ENCODE peak calls at places on chromosome 22, in ten cellular contexts. H, I, J, Y, Q, V, E, P, X and R are unnamed samples.

GRCh38 chr22:28402539-28402938 is 277.1 kb downstream of the TTC28 start:
- DNase-seq in H (no peak), I (no peak), J (no peak), Y (no peak), Q (no peak), V (no peak), E (no peak), P (no peak), X (no peak), R (no peak)

GRCh38 chr22:19608114-19608494 is 83.9 kb upstream of the CLDN5 start:
- DNase-seq in H (no peak), I (no peak), J (no peak), Y (no peak), Q (no peak), V (no peak), E (no peak), P (no peak), X (no peak), R (no peak)

GRCh38 chr22:19855504-19856409 is 1.1 kb upstream of the GNB1L start:
- DNase-seq in H (peak; percentile 56), I (peak; percentile 70), J (peak; percentile 74), Y (no peak), Q (peak; percentile 73), V (peak; percentile 35), E (peak; percentile 85), P (peak; percentile 58), X (peak; percentile 54), R (peak; percentile 55)

GRCh38 chr22:45059296-45059695 is 49.5 kb upstream of the PHF21B start:
- DNase-seq in H (no peak), I (no peak), J (no peak), Y (no peak), Q (no peak), V (no peak), E (no peak), P (no peak), X (no peak), R (no peak)

GRCh38 chr22:20128902-20129746 is 2.5 kb upstream of the ZDHHC8 start:
- DNase-seq in H (peak; percentile 37), I (no peak), J (no peak), Y (no peak), Q (peak; percentile 55), V (no peak), E (peak; percentile 86), P (peak; percentile 75), X (no peak), R (no peak)

GRCh38 chr22:28229566-28230483 is 310.8 kb upstream of the PITPNB start:
- DNase-seq in H (no peak), I (no peak), J (no peak), Y (no peak), Q (no peak), V (no peak), E (no peak), P (no peak), X (no peak), R (peak; percentile 61)

GRCh38 chr22:48332438-48333322 is 1495.0 kb downstream of the BRD1 start:
- DNase-seq in H (no peak), I (no peak), J (no peak), Y (no peak), Q (no peak), V (no peak), E (peak; percentile 29), P (no peak), X (no peak), R (no peak)

GRCh38 chr22:28829358-28830181 is 29.2 kb upstream of the XBP1 start:
- DNase-seq in H (peak; percentile 86), I (peak; percentile 68), J (peak; percentile 86), Y (peak; percentile 85), Q (peak; percentile 81), V (peak; percentile 73), E (peak; percentile 91), P (peak; percentile 68), X (peak; percentile 80), R (peak; percentile 88)

GRCh38 chr22:35072939-35073338 is 7.0 kb downstream of the ISX start:
- DNase-seq in H (no peak), I (no peak), J (no peak), Y (no peak), Q (no peak), V (no peak), E (no peak), P (no peak), X (no peak), R (peak; percentile 11)

GRCh38 chr22:49146511-49146910 is 681.2 kb downstream of the BRD1 start:
- DNase-seq in H (no peak), I (no peak), J (no peak), Y (no peak), Q (no peak), V (no peak), E (no peak), P (no peak), X (no peak), R (no peak)

GRCh38 chr22:46421272-46421671 is 85.8 kb downstream of the TRMU start:
- DNase-seq in H (no peak), I (no peak), J (no peak), Y (peak; percentile 65), Q (no peak), V (no peak), E (no peak), P (no peak), X (no peak), R (no peak)

GRCh38 chr22:17570851-17571631 is 7.7 kb downstream of the SLC25A18 start:
- DNase-seq in H (peak; percentile 67), I (no peak), J (peak; percentile 54), Y (no peak), Q (peak; percentile 46), V (peak; percentile 79), E (peak; percentile 59), P (no peak), X (peak; percentile 78), R (peak; percentile 71)

GRCh38 chr22:37973271-37974170 is 10.8 kb downstream of the SOX10 start:
- DNase-seq in H (no peak), I (no peak), J (no peak), Y (peak; percentile 56), Q (no peak), V (no peak), E (no peak), P (no peak), X (no peak), R (no peak)

GRCh38 chr22:23225337-23225723 is 45.0 kb downstream of the BCR start:
- DNase-seq in H (no peak), I (no peak), J (no peak), Y (no peak), Q (no peak), V (no peak), E (no peak), P (no peak), X (no peak), R (no peak)

GRCh38 chr22:39452740-39453040 is 4.1 kb upstream of the MGAT3 start:
- DNase-seq in H (peak; percentile 64), I (no peak), J (no peak), Y (no peak), Q (no peak), V (no peak), E (no peak), P (no peak), X (no peak), R (no peak)

GRCh38 chr22:47221840-47222615 is 459.6 kb downstream of the TBC1D22A start:
- DNase-seq in H (no peak), I (no peak), J (no peak), Y (no peak), Q (no peak), V (no peak), E (no peak), P (peak; percentile 5), X (no peak), R (no peak)

GRCh38 chr22:40502919-40503318 is 132.5 kb downstream of the SGSM3 start:
- DNase-seq in H (no peak), I (no peak), J (no peak), Y (no peak), Q (no peak), V (no peak), E (no peak), P (no peak), X (no peak), R (no peak)
- H3K4me1 ChIP-seq in H (peaks cover 32% of the 10 kb centered on the region), I (peaks cover 46% of the 10 kb centered on the region), J (peaks cover 2% of the 10 kb centered on the region), Y (peaks cover 54% of the 10 kb centered on the region), Q (peaks cover under 1% of the 10 kb centered on the region), V (peaks cover 39% of the 10 kb centered on the region), E (peaks cover 17% of the 10 kb centered on the region), P (peaks cover 3% of the 10 kb centered on the region), X (peaks cover 25% of the 10 kb centered on the region), R (peaks cover 38% of the 10 kb centered on the region)

GRCh38 chr22:30251661-30252226 is 5.2 kb upstream of the LIF start:
- DNase-seq in H (no peak), I (peak; percentile 86), J (no peak), Y (no peak), Q (peak; percentile 30), V (no peak), E (no peak), P (no peak), X (no peak), R (peak; percentile 51)
- H3K4me1 ChIP-seq in H (peaks cover 54% of the 10 kb centered on the region), I (peaks cover 81% of the 10 kb centered on the region), J (peaks cover 6% of the 10 kb centered on the region), Y (peaks cover 70% of the 10 kb centered on the region), Q (peaks cover 50% of the 10 kb centered on the region), V (peaks cover 47% of the 10 kb centered on the region), E (no peaks in the 10 kb centered on the region), P (peaks cover 3% of the 10 kb centered on the region), X (peaks cover 16% of the 10 kb centered on the region), R (peaks cover 6% of the 10 kb centered on the region)

DNA sequence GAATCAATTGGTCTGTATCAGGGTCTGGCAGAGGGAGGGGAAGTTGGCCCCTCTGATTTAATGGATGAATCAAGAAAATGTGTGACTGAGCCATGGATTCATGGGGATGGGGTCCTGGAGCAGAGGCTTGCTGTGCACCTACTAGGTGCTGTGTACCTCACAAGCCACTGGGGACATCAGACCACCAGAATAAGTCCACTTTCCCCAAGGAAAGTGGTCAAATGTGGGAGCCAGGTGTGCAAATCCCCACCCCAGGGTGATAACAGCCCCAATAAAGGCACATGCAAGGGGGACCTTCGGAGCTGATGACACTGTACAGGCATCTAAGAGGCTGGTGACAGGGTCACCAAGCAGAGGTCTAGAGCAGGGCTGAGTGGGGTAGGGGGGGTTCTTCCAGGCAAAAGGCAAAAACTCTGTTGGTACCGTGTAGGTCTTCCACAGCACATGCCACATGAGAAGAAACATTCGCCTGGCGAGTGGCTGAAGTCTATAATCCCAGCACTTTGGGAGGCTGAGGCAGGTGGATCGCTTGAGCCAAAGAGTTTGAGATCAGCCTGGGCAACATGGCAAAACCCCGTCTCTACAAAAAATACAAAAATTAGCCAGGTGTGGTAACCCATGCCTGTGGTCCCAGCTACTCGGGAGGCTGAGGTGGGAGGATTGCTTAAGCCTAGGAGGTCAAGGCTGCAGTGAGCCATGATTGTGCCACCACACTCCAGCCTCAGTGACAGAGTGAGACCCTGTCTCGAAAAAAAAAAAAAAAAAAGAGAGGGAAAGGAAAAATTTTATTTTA is 28.8 kb downstream of the TXN2 start:
- DNase-seq in H (no peak), I (no peak), J (no peak), Y (no peak), Q (no peak), V (no peak), E (no peak), P (no peak), X (no peak), R (no peak)
- H3K4me1 ChIP-seq in H (peaks cover 54% of the 10 kb centered on the region), I (peaks cover 26% of the 10 kb centered on the region), J (peaks cover 8% of the 10 kb centered on the region), Y (peaks cover 99% of the 10 kb centered on the region), Q (peaks cover 48% of the 10 kb centered on the region), V (peaks cover 69% of the 10 kb centered on the region), E (peaks cover 4% of the 10 kb centered on the region), P (no peaks in the 10 kb centered on the region), X (peaks cover 35% of the 10 kb centered on the region), R (peaks cover 11% of the 10 kb centered on the region)

DNA sequence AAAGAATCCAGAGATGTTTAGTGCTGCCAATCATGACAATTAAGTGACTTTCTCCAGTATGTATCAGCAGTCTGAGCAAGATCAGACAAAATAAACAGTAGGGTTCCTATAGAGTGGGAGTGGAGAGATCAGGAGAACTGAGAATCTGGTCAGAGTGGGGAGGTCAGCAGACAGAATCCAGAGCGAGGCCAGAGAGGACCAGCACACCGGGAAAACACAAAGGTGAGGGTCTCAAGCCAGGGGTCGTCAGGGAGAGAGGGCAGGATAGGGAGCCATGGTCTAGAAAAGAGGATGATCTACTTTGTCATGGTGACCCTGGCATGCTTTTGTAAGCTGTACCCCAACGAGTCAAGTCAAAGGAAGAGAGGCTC is 39.2 kb downstream of the MAPK1 start:
- DNase-seq in H (no peak), I (no peak), J (no peak), Y (no peak), Q (no peak), V (no peak), E (no peak), P (no peak), X (no peak), R (no peak)
- H3K4me1 ChIP-seq in H (peaks cover 15% of the 10 kb centered on the region), I (peaks cover 14% of the 10 kb centered on the region), J (peaks cover 5% of the 10 kb centered on the region), Y (peaks cover 72% of the 10 kb centered on the region), Q (peaks cover 7% of the 10 kb centered on the region), V (peaks cover 72% of the 10 kb centered on the region), E (no peaks in the 10 kb centered on the region), P (no peaks in the 10 kb centered on the region), X (peaks cover 8% of the 10 kb centered on the region), R (peaks cover 30% of the 10 kb centered on the region)